ENCODE peak calls at places on chromosomes 7 and 10, in seven cellular contexts. S is spleen, D is H1, B is IMR-90, E is body of pancreas, O is uterus, T is Peyer's patch. K is an unnamed sample.

GRCh38 chr7:119756687-119757086 is 516.3 kb upstream of the KCND2 start:
- DNase-seq in B (no peak), S (no peak), D (no peak), T (no peak), O (no peak), E (no peak), K (no peak)

GRCh38 chr7:6200971-6201370 is 71.5 kb downstream of the CYTH3 start:
- DNase-seq in O (no peak), E (no peak), D (no peak), B (no peak), S (no peak), T (no peak), K (no peak)

GRCh38 chr7:112400141-112400540 is 50.1 kb upstream of the IFRD1 start:
- DNase-seq in T (no peak), S (no peak), D (no peak), B (peak), O (no peak), E (no peak), K (no peak)

GRCh38 chr10:86105181-86105580 is 261.4 kb downstream of the GRID1 start:
- DNase-seq in T (no peak), B (no peak), O (no peak), D (no peak), E (no peak), S (peak), K (no peak)

GRCh38 chr7:86867163-86867762 is 192.2 kb downstream of the ELAPOR2 start:
- DNase-seq in D (no peak), T (no peak), S (no peak), O (no peak), B (no peak), E (no peak), K (no peak)

GRCh38 chr10:90125406-90125805 is 424.0 kb downstream of the KIF20B start:
- DNase-seq in B (no peak), S (no peak), E (no peak), O (no peak), D (no peak), T (no peak), K (no peak)

GRCh38 chr7:120916538-120916937 is 34.0 kb upstream of the ING3 start:
- DNase-seq in S (no peak), T (no peak), D (no peak), E (no peak), B (no peak), O (no peak), K (no peak)

GRCh38 chr7:107180378-107180777 is 11.6 kb downstream of the HBP1 start:
- DNase-seq in O (peak), D (no peak), E (peak), S (no peak), T (no peak), B (peak), K (no peak)

GRCh38 chr10:104123397-104123796 is 1.4 kb downstream of the SFR1 start:
- DNase-seq in O (no peak), E (no peak), S (no peak), D (no peak), T (no peak), B (peak), K (no peak)

GRCh38 chr10:12194752-12195271 is 879 bp downstream of the NUDT5 start:
- DNase-seq in B (peak), E (peak), T (peak), S (peak), D (no peak), O (peak), K (no peak)

GRCh38 chr10:84308481-84309304 is 19.7 kb upstream of the CCSER2 start:
- DNase-seq in D (no peak), T (peak), E (peak), O (no peak), B (peak), S (no peak), K (no peak)

GRCh38 chr10:110872145-110872983 is 636 bp downstream of the PDCD4 start:
- DNase-seq in O (peak), D (peak), B (peak), E (peak), S (peak), T (peak), K (no peak)

GRCh38 chr10:43235070-43235900 is 31.6 kb downstream of the RASGEF1A start:
- DNase-seq in D (no peak), T (no peak), O (no peak), S (peak), E (no peak), B (no peak), K (no peak)

GRCh38 chr7:82223580-82223979 is 220.0 kb downstream of the CACNA2D1 start:
- DNase-seq in D (no peak), O (no peak), E (no peak), S (no peak), T (no peak), B (no peak), K (no peak)

GRCh38 chr10:65342226-65342625 is 1583.6 kb upstream of the LRRTM3 start:
- DNase-seq in O (no peak), B (no peak), E (peak), S (no peak), D (no peak), T (no peak), K (no peak)

GRCh38 chr7:118013252-118014010 is 140.2 kb upstream of the CTTNBP2 start:
- DNase-seq in T (no peak), D (no peak), O (no peak), B (no peak), E (no peak), S (no peak), K (no peak)

GRCh38 chr7:106503626-106504025 is 157.3 kb downstream of the CCDC71L start:
- DNase-seq in T (no peak), O (no peak), E (no peak), S (no peak), B (no peak), D (no peak), K (no peak)

GRCh38 chr7:135372222-135372621 is 137.7 kb downstream of the CNOT4 start:
- DNase-seq in B (no peak), E (no peak), S (no peak), T (no peak), O (no peak), D (no peak), K (no peak)

GRCh38 chr7:28076421-28077163 is 104.0 kb downstream of the JAZF1 start:
- DNase-seq in B (no peak), D (no peak), O (no peak), T (no peak), E (no peak), S (no peak), K (no peak)

GRCh38 chr10:27258838-27259532 is 18.4 kb upstream of the ACBD5 start:
- DNase-seq in E (no peak), S (peak), T (no peak), D (no peak), B (no peak), O (no peak), K (no peak)

GRCh38 chr10:77264527-77264926 is 373.1 kb downstream of the KCNMA1 start:
- DNase-seq in E (no peak), T (no peak), O (no peak), S (no peak), B (no peak), D (no peak), K (no peak)

GRCh38 chr7:102214477-102215072 is 72.1 kb upstream of the SH2B2 start:
- DNase-seq in O (no peak), E (no peak), T (no peak), D (no peak), S (no peak), B (no peak), K (no peak)

GRCh38 chr10:100019824-100020160 is 10.0 kb upstream of the DNMBP start:
- DNase-seq in D (no peak), S (no peak), T (no peak), B (no peak), O (no peak), E (no peak), K (no peak)

GRCh38 chr10:123906884-123907652 is 15.5 kb upstream of the CPXM2 start:
- DNase-seq in T (no peak), D (no peak), B (no peak), E (no peak), S (no peak), O (no peak), K (no peak)

GRCh38 chr7:135190703-135191102 is 20.2 kb upstream of the CYREN start:
- DNase-seq in T (no peak), B (no peak), D (no peak), O (no peak), S (no peak), E (no peak), K (no peak)

GRCh38 chr7:87316846-87317545 is 28.5 kb upstream of the CROT start:
- DNase-seq in B (peak), D (no peak), S (no peak), T (no peak), E (no peak), O (no peak), K (no peak)

GRCh38 chr7:151940048-151940845 is 16.0 kb upstream of the GALNTL5 start:
- DNase-seq in S (no peak), O (peak), B (peak), T (no peak), E (no peak), D (no peak), K (no peak)

GRCh38 chr10:31318382-31318853 is 598 bp upstream of the ZEB1 start:
- DNase-seq in D (no peak), S (peak), E (peak), T (no peak), B (peak), O (peak), K (peak)

GRCh38 chr10:44424953-44425352 is 40.1 kb upstream of the CXCL12 start:
- DNase-seq in E (no peak), S (no peak), T (no peak), O (no peak), B (no peak), D (no peak), K (no peak)

GRCh38 chr10:63264852-63265617 is 131.9 kb downstream of the NRBF2 start:
- DNase-seq in D (no peak), S (no peak), T (peak), O (no peak), B (peak), E (peak), K (no peak)

GRCh38 chr10:96229568-96230030 is 41.8 kb downstream of the BLNK start:
- DNase-seq in D (peak), S (peak), E (peak), T (peak), O (no peak), B (peak), K (peak)

GRCh38 chr7:68321076-68321639 is 1277.1 kb upstream of the AUTS2 start:
- DNase-seq in B (no peak), S (no peak), D (no peak), O (peak), E (peak), T (no peak), K (no peak)

GRCh38 chr7:36999851-37000480 is 275.7 kb upstream of the AOAH start:
- DNase-seq in E (peak), S (no peak), T (no peak), D (no peak), O (no peak), B (no peak), K (no peak)

GRCh38 chr10:59907537-59907917 is 1.2 kb upstream of the CCDC6 start:
- DNase-seq in E (no peak), O (no peak), B (no peak), T (no peak), D (no peak), S (no peak), K (no peak)

GRCh38 chr10:59908808-59909143 is 2.4 kb upstream of the CCDC6 start:
- DNase-seq in B (no peak), O (no peak), S (no peak), T (no peak), D (no peak), E (no peak), K (no peak)

GRCh38 chr10:59905735-59906416 is 480 bp downstream of the CCDC6 start:
- DNase-seq in T (no peak), O (no peak), D (no peak), S (peak), B (no peak), E (no peak), K (no peak)

GRCh38 chr10:59906417-59907202 is at the start of gene CCDC6:
- DNase-seq in D (peak), E (peak), T (peak), S (peak), O (peak), B (peak), K (peak)

GRCh38 chr10:59907918-59908807 is 1.8 kb upstream of the CCDC6 start:
- DNase-seq in S (no peak), B (peak), D (peak), O (peak), T (peak), E (peak), K (no peak)
- TF ChIP-seq POLR2A in S (no peak), B (no peak), D (peak), O (peak), T (no peak), E (peak), K (no peak)

GRCh38 chr10:88163572-88163971 is 300.1 kb downstream of the PTEN start:
- DNase-seq in O (no peak), S (no peak), D (no peak), E (no peak), B (no peak), T (no peak), K (no peak)
- TF ChIP-seq POLR2A in O (no peak), S (no peak), D (no peak), E (no peak), B (no peak), T (no peak), K (no peak)

GRCh38 chr7:76396039-76396732 is 13.3 kb downstream of the SSC4D start:
- DNase-seq in O (no peak), B (no peak), E (no peak), S (no peak), T (no peak), D (no peak), K (no peak)

GRCh38 chr7:76397409-76398183 is 11.9 kb downstream of the SSC4D start:
- DNase-seq in B (peak), S (peak), T (peak), O (peak), D (no peak), E (peak), K (peak)

GRCh38 chr7:76392531-76393115 is 16.9 kb downstream of the SSC4D start:
- DNase-seq in D (no peak), S (no peak), O (no peak), B (no peak), E (no peak), T (no peak), K (no peak)

GRCh38 chr7:76393116-76394031 is 16.1 kb downstream of the SSC4D start:
- DNase-seq in B (peak), T (peak), E (peak), O (peak), D (peak), S (peak), K (peak)

DNA sequence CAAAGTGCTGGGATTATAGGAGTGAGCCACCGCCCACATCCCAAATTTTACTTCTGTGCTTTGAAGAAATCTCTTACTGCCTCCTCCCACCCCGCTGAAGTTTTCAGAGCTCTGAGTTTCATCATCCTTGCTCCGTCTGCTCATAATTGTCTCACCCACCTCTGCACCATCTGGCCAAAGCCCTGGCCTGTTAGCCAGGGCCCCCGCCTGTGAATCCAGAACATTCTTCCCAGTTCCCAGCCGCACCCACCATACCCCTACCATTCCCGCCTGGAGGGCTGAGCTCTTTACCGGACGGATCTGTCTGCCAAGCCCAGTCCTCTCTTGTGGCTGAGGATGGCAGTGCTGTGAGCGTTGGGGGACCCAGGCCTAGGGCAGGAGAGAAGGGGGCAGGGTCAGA is 14.5 kb downstream of the SSC4D start:
- DNase-seq in D (no peak), O (no peak), E (no peak), T (no peak), S (no peak), B (no peak), K (no peak)
- TF ChIP-seq POLR2A in D (no peak), O (no peak), E (no peak), T (no peak), S (no peak), B (no peak), K (no peak)

DNA sequence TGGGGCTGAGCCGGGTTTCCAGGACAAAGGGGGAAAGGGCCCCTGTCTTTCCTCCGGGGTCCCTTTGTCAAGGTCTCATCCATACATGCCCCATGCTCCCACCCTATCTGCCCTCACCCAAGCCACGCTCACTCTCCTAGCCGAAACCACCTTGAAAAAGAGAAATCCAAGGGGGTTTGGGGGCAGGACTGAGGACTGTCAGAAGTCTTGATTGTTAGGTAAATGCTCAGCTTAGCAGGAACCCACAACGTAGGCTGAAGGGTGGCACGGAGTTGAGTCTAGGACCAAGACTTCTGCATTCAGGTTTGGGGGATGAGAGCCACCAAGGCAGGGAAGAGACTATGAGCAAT is 719 bp upstream of the PGAM2 start:
- DNase-seq in E (no peak), B (no peak), D (no peak), O (no peak), T (no peak), S (no peak), K (no peak)
- TF ChIP-seq POLR2A in E (no peak), B (no peak), D (no peak), O (no peak), T (no peak), S (no peak), K (no peak)

DNA sequence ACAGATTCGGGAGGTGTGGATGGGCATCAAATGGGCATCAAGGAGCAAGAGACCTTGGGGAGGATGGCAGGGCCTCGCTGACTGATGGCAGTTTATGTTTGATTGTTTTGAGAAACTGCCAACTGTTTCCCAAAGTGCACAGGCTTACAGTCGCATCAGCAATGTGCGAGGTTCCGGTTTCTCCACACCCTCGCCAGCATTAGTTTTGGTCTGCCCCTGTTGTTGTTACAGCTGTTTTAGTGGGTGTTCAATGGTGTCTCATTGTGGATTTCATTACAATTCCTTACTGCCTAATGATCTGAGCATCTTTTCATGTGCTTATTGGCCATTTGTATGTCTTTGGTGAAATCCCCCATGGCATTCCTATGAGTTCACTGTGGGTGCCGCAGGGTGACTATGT is 24.4 kb downstream of the AKR1E2 start:
- DNase-seq in O (no peak), B (no peak), D (no peak), E (no peak), S (no peak), T (no peak), K (no peak)
- TF ChIP-seq POLR2A in O (no peak), B (no peak), D (no peak), E (no peak), S (no peak), T (no peak), K (no peak)

GRCh38 chr7:100673942-100674431 is 447 bp downstream of the GNB2 start:
- DNase-seq in E (peak), B (no peak), D (no peak), T (peak), O (peak), S (peak), K (peak)
- TF ChIP-seq POLR2A in E (peak), B (no peak), D (no peak), T (no peak), O (no peak), S (no peak), K (no peak)

GRCh38 chr10:73625884-73626753 is 15.2 kb downstream of the MYOZ1 start:
- DNase-seq in D (peak), S (peak), O (peak), E (peak), T (peak), B (peak), K (peak)
- TF ChIP-seq POLR2A in D (no peak), S (no peak), O (peak), E (peak), T (no peak), B (peak), K (peak)

GRCh38 chr7:1137517-1138167 is 22.4 kb downstream of the ZFAND2A start:
- DNase-seq in D (no peak), S (no peak), E (no peak), T (no peak), B (no peak), O (no peak), K (no peak)
- TF ChIP-seq POLR2A in D (no peak), S (no peak), E (peak), T (no peak), B (no peak), O (no peak), K (no peak)

GRCh38 chr7:99404977-99405320 is 3.4 kb downstream of the PDAP1 start:
- DNase-seq in E (no peak), S (no peak), B (no peak), O (no peak), T (no peak), D (no peak), K (no peak)
- TF ChIP-seq POLR2A in E (no peak), S (no peak), B (no peak), O (no peak), T (no peak), D (no peak), K (no peak)

GRCh38 chr10:49509904-49510303 is 29.0 kb downstream of the ERCC6 start:
- DNase-seq in T (no peak), S (no peak), D (no peak), E (no peak), B (no peak), O (no peak), K (no peak)
- TF ChIP-seq POLR2A in T (no peak), S (no peak), D (no peak), E (no peak), B (no peak), O (no peak), K (no peak)